ENCODE peak calls at places on chromosomes 16 and 17, in ten cellular contexts. One of them, this sample, is unnamed.
A peak's percentile ranks its signal among the peaks of the same experiment; 100 is the strongest.

GRCh38 chr16:13148836-13149235 is 247.4 kb downstream of the SHISA9 start:
- DNase-seq in heart left ventricle: no peak
- DNase-seq in cardiac muscle cell: no peak
- DNase-seq in mesenchymal stem cell: no peak
- DNase-seq in GM12878: no peak
- DNase-seq in GM23338: no peak
- DNase-seq in left lung: no peak
- DNase-seq in H9: no peak
- DNase-seq in mesendoderm: no peak
- DNase-seq in Panc1: no peak
- DNase-seq in this sample: no peak

GRCh38 chr16:26457061-26457460 is 609.7 kb upstream of the C16orf82 start:
- DNase-seq in cardiac muscle cell: peak; percentile 4
- DNase-seq in Panc1: no peak
- DNase-seq in mesendoderm: no peak
- DNase-seq in GM23338: no peak
- DNase-seq in heart left ventricle: no peak
- DNase-seq in H9: no peak
- DNase-seq in mesenchymal stem cell: no peak
- DNase-seq in left lung: no peak
- DNase-seq in GM12878: no peak
- DNase-seq in this sample: no peak

GRCh38 chr17:8726951-8727555 is 17.6 kb downstream of the CCDC42 start:
- DNase-seq in GM12878: no peak
- DNase-seq in heart left ventricle: no peak
- DNase-seq in GM23338: no peak
- DNase-seq in mesendoderm: no peak
- DNase-seq in H9: peak; percentile 24
- DNase-seq in left lung: no peak
- DNase-seq in Panc1: no peak
- DNase-seq in mesenchymal stem cell: no peak
- DNase-seq in cardiac muscle cell: no peak
- DNase-seq in this sample: no peak

GRCh38 chr17:66172706-66173223 is 19.2 kb downstream of the CEP112 start:
- DNase-seq in H9: no peak
- DNase-seq in heart left ventricle: no peak
- DNase-seq in Panc1: no peak
- DNase-seq in mesenchymal stem cell: no peak
- DNase-seq in GM23338: no peak
- DNase-seq in mesendoderm: no peak
- DNase-seq in cardiac muscle cell: no peak
- DNase-seq in left lung: no peak
- DNase-seq in GM12878: no peak
- DNase-seq in this sample: no peak

GRCh38 chr16:85750021-85750826 is 672 bp downstream of the C16orf74 start:
- DNase-seq in H9: peak; percentile 55
- DNase-seq in heart left ventricle: peak; percentile 52
- DNase-seq in GM12878: no peak
- DNase-seq in cardiac muscle cell: peak; percentile 36
- DNase-seq in Panc1: no peak
- DNase-seq in left lung: peak; percentile 81
- DNase-seq in GM23338: peak; percentile 69
- DNase-seq in mesendoderm: no peak
- DNase-seq in mesenchymal stem cell: peak; percentile 60
- DNase-seq in this sample: no peak

GRCh38 chr17:66507103-66507923 is 204.9 kb downstream of the PRKCA start:
- DNase-seq in H9: no peak
- DNase-seq in Panc1: no peak
- DNase-seq in GM23338: no peak
- DNase-seq in heart left ventricle: peak; percentile 47
- DNase-seq in left lung: no peak
- DNase-seq in cardiac muscle cell: no peak
- DNase-seq in mesenchymal stem cell: peak; percentile 72
- DNase-seq in GM12878: no peak
- DNase-seq in mesendoderm: peak; percentile 38
- DNase-seq in this sample: no peak

GRCh38 chr17:58082341-58082869 is 814 bp upstream of the DYNLL2 start:
- DNase-seq in mesendoderm: no peak
- DNase-seq in GM12878: no peak
- DNase-seq in Panc1: no peak
- DNase-seq in cardiac muscle cell: no peak
- DNase-seq in mesenchymal stem cell: no peak
- DNase-seq in heart left ventricle: no peak
- DNase-seq in H9: no peak
- DNase-seq in GM23338: no peak
- DNase-seq in left lung: no peak
- DNase-seq in this sample: no peak

GRCh38 chr16:85390511-85391174 is 222.5 kb upstream of the GSE1 start:
- DNase-seq in GM12878: no peak
- DNase-seq in mesenchymal stem cell: peak; percentile 95
- DNase-seq in left lung: peak; percentile 84
- DNase-seq in GM23338: no peak
- DNase-seq in Panc1: no peak
- DNase-seq in heart left ventricle: peak; percentile 91
- DNase-seq in mesendoderm: no peak
- DNase-seq in cardiac muscle cell: no peak
- DNase-seq in H9: no peak
- DNase-seq in this sample: no peak

GRCh38 chr17:27489045-27489715 is 32.9 kb downstream of the KSR1 start:
- DNase-seq in GM23338: no peak
- DNase-seq in Panc1: no peak
- DNase-seq in heart left ventricle: peak; percentile 86
- DNase-seq in GM12878: no peak
- DNase-seq in mesendoderm: no peak
- DNase-seq in mesenchymal stem cell: peak; percentile 30
- DNase-seq in left lung: peak; percentile 89
- DNase-seq in cardiac muscle cell: no peak
- DNase-seq in H9: no peak
- DNase-seq in this sample: no peak

GRCh38 chr17:27490391-27490790 is 34.1 kb downstream of the KSR1 start:
- DNase-seq in mesendoderm: no peak
- DNase-seq in GM23338: no peak
- DNase-seq in Panc1: no peak
- DNase-seq in mesenchymal stem cell: no peak
- DNase-seq in heart left ventricle: no peak
- DNase-seq in left lung: no peak
- DNase-seq in GM12878: no peak
- DNase-seq in H9: no peak
- DNase-seq in cardiac muscle cell: no peak
- DNase-seq in this sample: no peak

GRCh38 chr17:27492470-27492869 is 36.2 kb downstream of the KSR1 start:
- DNase-seq in mesenchymal stem cell: no peak
- DNase-seq in GM23338: no peak
- DNase-seq in cardiac muscle cell: no peak
- DNase-seq in mesendoderm: peak; percentile 59
- DNase-seq in H9: no peak
- DNase-seq in GM12878: no peak
- DNase-seq in Panc1: no peak
- DNase-seq in left lung: no peak
- DNase-seq in heart left ventricle: no peak
- DNase-seq in this sample: no peak

GRCh38 chr17:27493088-27493487 is 36.8 kb downstream of the KSR1 start:
- DNase-seq in mesendoderm: no peak
- DNase-seq in cardiac muscle cell: no peak
- DNase-seq in GM12878: no peak
- DNase-seq in heart left ventricle: no peak
- DNase-seq in H9: no peak
- DNase-seq in GM23338: no peak
- DNase-seq in mesenchymal stem cell: no peak
- DNase-seq in left lung: no peak
- DNase-seq in Panc1: no peak
- DNase-seq in this sample: no peak

DNA sequence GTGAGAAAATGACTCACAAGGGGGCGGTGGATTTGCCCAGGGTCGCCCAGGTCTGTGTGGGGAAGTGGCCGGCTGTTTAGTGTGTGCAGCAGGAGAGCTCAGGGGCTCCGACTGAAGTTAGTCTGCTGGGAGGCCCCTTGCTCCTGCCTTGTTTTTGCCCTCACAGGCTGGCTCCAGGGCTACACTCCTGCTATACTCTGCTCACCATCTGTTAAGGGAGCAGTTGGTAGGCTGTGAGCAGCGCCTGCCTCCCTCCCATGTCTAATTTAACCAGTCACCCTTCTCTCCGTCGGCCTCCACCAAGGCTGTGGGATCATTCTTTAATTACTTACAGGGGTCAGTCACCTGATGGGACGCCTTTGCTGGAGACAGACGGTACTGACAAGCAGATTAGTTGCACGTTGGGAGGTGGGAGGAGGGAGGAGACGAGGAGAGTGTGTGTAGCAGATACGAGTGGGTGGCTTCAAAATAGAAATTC is 35.5 kb downstream of the KSR1 start:
- DNase-seq in heart left ventricle: no peak
- DNase-seq in mesenchymal stem cell: no peak
- DNase-seq in GM23338: no peak
- DNase-seq in GM12878: no peak
- DNase-seq in cardiac muscle cell: peak; percentile 49
- DNase-seq in mesendoderm: peak; percentile 42
- DNase-seq in H9: no peak
- DNase-seq in left lung: no peak
- DNase-seq in Panc1: no peak
- DNase-seq in this sample: no peak
- H3K27ac ChIP-seq in heart left ventricle: no peak overlapping the region
- H3K27ac ChIP-seq in mesenchymal stem cell: no peak overlapping the region
- H3K27ac ChIP-seq in GM23338: peak overlapping the region; percentile 24
- H3K27ac ChIP-seq in GM12878: no peak overlapping the region
- H3K27ac ChIP-seq in cardiac muscle cell: peak overlapping the region; percentile 75
- H3K27ac ChIP-seq in mesendoderm: peak overlapping the region; percentile 4
- H3K27ac ChIP-seq in H9: no peak overlapping the region
- H3K27ac ChIP-seq in left lung: no peak overlapping the region
- H3K27ac ChIP-seq in Panc1: no peak overlapping the region
- H3K27ac ChIP-seq in this sample: no peak overlapping the region

GRCh38 chr17:49992933-49993422 is 2.0 kb downstream of the DLX3 start:
- DNase-seq in GM12878: no peak
- DNase-seq in H9: no peak
- DNase-seq in heart left ventricle: no peak
- DNase-seq in Panc1: no peak
- DNase-seq in GM23338: no peak
- DNase-seq in cardiac muscle cell: no peak
- DNase-seq in mesendoderm: no peak
- DNase-seq in left lung: no peak
- DNase-seq in mesenchymal stem cell: no peak
- DNase-seq in this sample: no peak

GRCh38 chr17:49992191-49992932 is 2.7 kb downstream of the DLX3 start:
- DNase-seq in cardiac muscle cell: no peak
- DNase-seq in H9: peak; percentile 28
- DNase-seq in Panc1: no peak
- DNase-seq in left lung: no peak
- DNase-seq in GM12878: no peak
- DNase-seq in mesendoderm: no peak
- DNase-seq in GM23338: peak; percentile 37
- DNase-seq in mesenchymal stem cell: no peak
- DNase-seq in heart left ventricle: no peak
- DNase-seq in this sample: no peak

GRCh38 chr17:49989518-49989880 is 5.5 kb downstream of the DLX3 start:
- DNase-seq in mesenchymal stem cell: no peak
- DNase-seq in H9: peak; percentile 31
- DNase-seq in mesendoderm: no peak
- DNase-seq in Panc1: no peak
- DNase-seq in left lung: no peak
- DNase-seq in heart left ventricle: no peak
- DNase-seq in GM23338: peak; percentile 4
- DNase-seq in GM12878: no peak
- DNase-seq in cardiac muscle cell: no peak
- DNase-seq in this sample: no peak

GRCh38 chr17:49991409-49991808 is 3.6 kb downstream of the DLX3 start:
- DNase-seq in Panc1: no peak
- DNase-seq in heart left ventricle: no peak
- DNase-seq in GM12878: no peak
- DNase-seq in mesenchymal stem cell: no peak
- DNase-seq in H9: peak; percentile 25
- DNase-seq in mesendoderm: no peak
- DNase-seq in GM23338: no peak
- DNase-seq in left lung: no peak
- DNase-seq in cardiac muscle cell: no peak
- DNase-seq in this sample: no peak

DNA sequence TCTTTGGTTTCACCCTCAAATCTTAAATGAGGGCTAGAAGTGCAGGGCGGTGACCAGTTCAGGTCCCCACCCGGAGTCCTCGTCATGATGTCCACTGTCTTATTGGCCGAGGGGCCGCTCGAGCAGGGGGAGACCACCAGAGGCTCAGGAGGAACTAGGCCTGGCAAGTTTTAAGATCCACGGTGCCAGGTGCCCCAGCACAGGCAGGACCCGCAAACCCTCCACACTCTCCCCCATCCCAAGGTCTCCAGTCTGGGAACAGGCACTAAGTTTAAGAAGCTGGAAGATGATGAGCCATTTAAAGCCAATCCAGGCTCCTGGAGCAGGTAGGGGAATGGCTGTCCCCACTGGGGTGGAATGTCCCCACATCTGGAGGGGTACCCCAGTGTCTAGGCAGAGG is 4.1 kb downstream of the DLX3 start:
- DNase-seq in Panc1: no peak
- DNase-seq in H9: peak; percentile 19
- DNase-seq in left lung: no peak
- DNase-seq in GM23338: no peak
- DNase-seq in cardiac muscle cell: no peak
- DNase-seq in mesendoderm: no peak
- DNase-seq in heart left ventricle: no peak
- DNase-seq in mesenchymal stem cell: no peak
- DNase-seq in GM12878: no peak
- DNase-seq in this sample: no peak
- H3K4me1 ChIP-seq in Panc1: peaks cover 33% of the 10 kb centered on the region
- H3K4me1 ChIP-seq in H9: no peaks in the 10 kb centered on the region
- H3K4me1 ChIP-seq in left lung: peaks cover 25% of the 10 kb centered on the region
- H3K4me1 ChIP-seq in GM23338: peaks cover 18% of the 10 kb centered on the region
- H3K4me1 ChIP-seq in cardiac muscle cell: peaks cover 3% of the 10 kb centered on the region
- H3K4me1 ChIP-seq in mesendoderm: peaks cover 3% of the 10 kb centered on the region
- H3K4me1 ChIP-seq in heart left ventricle: peaks cover 27% of the 10 kb centered on the region
- H3K4me1 ChIP-seq in mesenchymal stem cell: peaks cover 26% of the 10 kb centered on the region
- H3K4me1 ChIP-seq in GM12878: no peaks in the 10 kb centered on the region
- H3K4me1 ChIP-seq in this sample: peaks cover 4% of the 10 kb centered on the region

DNA sequence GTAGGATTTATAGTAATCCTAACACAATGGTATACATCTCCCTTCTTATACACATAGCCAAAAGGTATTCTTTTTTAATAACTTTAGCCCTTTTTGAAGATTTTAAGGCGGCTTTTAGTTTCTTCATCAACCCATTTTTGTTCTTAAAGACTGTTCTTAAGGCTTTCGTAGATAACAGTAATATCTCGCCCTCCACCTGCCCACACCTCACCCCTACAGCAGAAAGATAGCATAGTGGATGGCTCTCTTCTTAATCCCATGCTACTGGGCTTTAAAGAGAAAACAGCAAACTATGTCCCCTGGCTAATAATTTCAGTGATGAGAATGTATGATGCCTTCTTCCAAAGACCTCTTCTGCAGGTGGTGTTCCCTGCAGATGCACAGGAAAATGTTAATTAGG is 8.6 kb downstream of the IGSF6 start:
- DNase-seq in cardiac muscle cell: no peak
- DNase-seq in mesenchymal stem cell: no peak
- DNase-seq in heart left ventricle: no peak
- DNase-seq in GM23338: no peak
- DNase-seq in left lung: no peak
- DNase-seq in GM12878: no peak
- DNase-seq in H9: no peak
- DNase-seq in mesendoderm: no peak
- DNase-seq in Panc1: no peak
- DNase-seq in this sample: no peak
- H3K27ac ChIP-seq in cardiac muscle cell: no peak overlapping the region
- H3K27ac ChIP-seq in mesenchymal stem cell: no peak overlapping the region
- H3K27ac ChIP-seq in heart left ventricle: no peak overlapping the region
- H3K27ac ChIP-seq in GM23338: no peak overlapping the region
- H3K27ac ChIP-seq in left lung: no peak overlapping the region
- H3K27ac ChIP-seq in GM12878: no peak overlapping the region
- H3K27ac ChIP-seq in H9: no peak overlapping the region
- H3K27ac ChIP-seq in mesendoderm: no peak overlapping the region
- H3K27ac ChIP-seq in Panc1: no peak overlapping the region
- H3K27ac ChIP-seq in this sample: no peak overlapping the region

GRCh38 chr16:20336955-20337354 is 9.6 kb upstream of the GP2 start:
- DNase-seq in H9: no peak
- DNase-seq in cardiac muscle cell: no peak
- DNase-seq in heart left ventricle: no peak
- DNase-seq in GM12878: no peak
- DNase-seq in GM23338: peak; percentile 23
- DNase-seq in mesenchymal stem cell: no peak
- DNase-seq in left lung: no peak
- DNase-seq in Panc1: no peak
- DNase-seq in mesendoderm: no peak
- DNase-seq in this sample: no peak
- H3K4me1 ChIP-seq in H9: no peaks in the 10 kb centered on the region
- H3K4me1 ChIP-seq in cardiac muscle cell: no peaks in the 10 kb centered on the region
- H3K4me1 ChIP-seq in heart left ventricle: no peaks in the 10 kb centered on the region
- H3K4me1 ChIP-seq in GM12878: no peaks in the 10 kb centered on the region
- H3K4me1 ChIP-seq in GM23338: peaks cover 17% of the 10 kb centered on the region
- H3K4me1 ChIP-seq in mesenchymal stem cell: peaks cover 2% of the 10 kb centered on the region
- H3K4me1 ChIP-seq in left lung: no peaks in the 10 kb centered on the region
- H3K4me1 ChIP-seq in Panc1: no peaks in the 10 kb centered on the region
- H3K4me1 ChIP-seq in mesendoderm: no peaks in the 10 kb centered on the region
- H3K4me1 ChIP-seq in this sample: no peaks in the 10 kb centered on the region